ENCODE peak calls at places on chromosomes 2 and 18, in nine cellular contexts. One of them, this sample, is unnamed.

GRCh38 chr18:64127172-64127571 is 21.7 kb downstream of the LINC00305 start:
- DNase-seq in psoas muscle: no peak
- DNase-seq in GM23338: no peak
- DNase-seq in heart left ventricle: no peak
- DNase-seq in uterus: no peak
- DNase-seq in upper lobe of right lung: no peak
- DNase-seq in K562: no peak
- DNase-seq in heart right ventricle: no peak
- DNase-seq in fibroblast of lung: no peak
- DNase-seq in this sample: no peak

GRCh38 chr18:69778680-69779079 is 169.0 kb downstream of the CD226 start:
- DNase-seq in psoas muscle: no peak
- DNase-seq in GM23338: no peak
- DNase-seq in heart left ventricle: no peak
- DNase-seq in uterus: no peak
- DNase-seq in upper lobe of right lung: no peak
- DNase-seq in K562: no peak
- DNase-seq in heart right ventricle: no peak
- DNase-seq in fibroblast of lung: no peak
- DNase-seq in this sample: no peak

GRCh38 chr2:73265298-73266060 is 18.8 kb downstream of the FBXO41 start:
- DNase-seq in psoas muscle: no peak
- DNase-seq in GM23338: no peak
- DNase-seq in heart left ventricle: no peak
- DNase-seq in uterus: no peak
- DNase-seq in upper lobe of right lung: peak; percentile 35
- DNase-seq in K562: no peak
- DNase-seq in heart right ventricle: no peak
- DNase-seq in fibroblast of lung: no peak
- DNase-seq in this sample: no peak

GRCh38 chr18:57475408-57475807 is 40.2 kb downstream of the ONECUT2 start:
- DNase-seq in psoas muscle: no peak
- DNase-seq in GM23338: no peak
- DNase-seq in heart left ventricle: no peak
- DNase-seq in uterus: no peak
- DNase-seq in upper lobe of right lung: no peak
- DNase-seq in K562: no peak
- DNase-seq in heart right ventricle: no peak
- DNase-seq in fibroblast of lung: no peak
- DNase-seq in this sample: no peak

GRCh38 chr2:232504438-232504837 is 15.8 kb upstream of the PRSS56 start:
- DNase-seq in psoas muscle: no peak
- DNase-seq in GM23338: peak; percentile 62
- DNase-seq in heart left ventricle: no peak
- DNase-seq in uterus: no peak
- DNase-seq in upper lobe of right lung: no peak
- DNase-seq in K562: no peak
- DNase-seq in heart right ventricle: no peak
- DNase-seq in fibroblast of lung: no peak
- DNase-seq in this sample: no peak

GRCh38 chr2:127985735-127986134 is 42.1 kb downstream of the SAP130 start:
- DNase-seq in psoas muscle: no peak
- DNase-seq in GM23338: no peak
- DNase-seq in heart left ventricle: peak; percentile 15
- DNase-seq in uterus: no peak
- DNase-seq in upper lobe of right lung: no peak
- DNase-seq in K562: no peak
- DNase-seq in heart right ventricle: peak; percentile 13
- DNase-seq in fibroblast of lung: no peak
- DNase-seq in this sample: no peak

GRCh38 chr2:234496442-234496834 is 443 bp downstream of the ARL4C start:
- DNase-seq in psoas muscle: no peak
- DNase-seq in GM23338: no peak
- DNase-seq in heart left ventricle: no peak
- DNase-seq in uterus: peak; percentile 20
- DNase-seq in upper lobe of right lung: no peak
- DNase-seq in K562: no peak
- DNase-seq in heart right ventricle: no peak
- DNase-seq in fibroblast of lung: peak; percentile 54
- DNase-seq in this sample: no peak

GRCh38 chr2:229474125-229474524 is 203.0 kb upstream of the PID1 start:
- DNase-seq in psoas muscle: no peak
- DNase-seq in GM23338: peak; percentile 47
- DNase-seq in heart left ventricle: no peak
- DNase-seq in uterus: no peak
- DNase-seq in upper lobe of right lung: no peak
- DNase-seq in K562: no peak
- DNase-seq in heart right ventricle: no peak
- DNase-seq in fibroblast of lung: no peak
- DNase-seq in this sample: no peak

GRCh38 chr2:109736177-109736827 is 57.8 kb upstream of the RGPD5 start:
- DNase-seq in psoas muscle: no peak
- DNase-seq in GM23338: peak; percentile 53
- DNase-seq in heart left ventricle: peak; percentile 39
- DNase-seq in uterus: peak; percentile 61
- DNase-seq in upper lobe of right lung: peak; percentile 56
- DNase-seq in K562: peak; percentile 43
- DNase-seq in heart right ventricle: peak; percentile 58
- DNase-seq in fibroblast of lung: peak; percentile 53
- DNase-seq in this sample: peak; percentile 23

GRCh38 chr18:10524507-10525425 is 1.1 kb upstream of the NAPG start:
- DNase-seq in psoas muscle: no peak
- DNase-seq in GM23338: no peak
- DNase-seq in heart left ventricle: no peak
- DNase-seq in uterus: peak; percentile 42
- DNase-seq in upper lobe of right lung: no peak
- DNase-seq in K562: no peak
- DNase-seq in heart right ventricle: no peak
- DNase-seq in fibroblast of lung: peak; percentile 81
- DNase-seq in this sample: no peak

GRCh38 chr2:96099861-96100798 is 16.2 kb downstream of the ADRA2B start:
- DNase-seq in psoas muscle: no peak
- DNase-seq in GM23338: peak; percentile 41
- DNase-seq in heart left ventricle: peak; percentile 3
- DNase-seq in uterus: peak; percentile 8
- DNase-seq in upper lobe of right lung: peak; percentile 61
- DNase-seq in K562: no peak
- DNase-seq in heart right ventricle: peak; percentile 3
- DNase-seq in fibroblast of lung: no peak
- DNase-seq in this sample: no peak

GRCh38 chr2:21993002-21993401 is 869.2 kb downstream of the TDRD15 start:
- DNase-seq in psoas muscle: no peak
- DNase-seq in GM23338: no peak
- DNase-seq in heart left ventricle: no peak
- DNase-seq in uterus: no peak
- DNase-seq in upper lobe of right lung: no peak
- DNase-seq in K562: no peak
- DNase-seq in heart right ventricle: no peak
- DNase-seq in fibroblast of lung: no peak
- DNase-seq in this sample: no peak

GRCh38 chr2:226760412-226761194 is 39.0 kb downstream of the IRS1 start:
- DNase-seq in psoas muscle: no peak
- DNase-seq in GM23338: no peak
- DNase-seq in heart left ventricle: no peak
- DNase-seq in uterus: no peak
- DNase-seq in upper lobe of right lung: no peak
- DNase-seq in K562: no peak
- DNase-seq in heart right ventricle: no peak
- DNase-seq in fibroblast of lung: peak; percentile 94
- DNase-seq in this sample: peak; percentile 42

GRCh38 chr2:212912445-212913103 is 238.8 kb downstream of the IKZF2 start:
- DNase-seq in psoas muscle: no peak
- DNase-seq in GM23338: no peak
- DNase-seq in heart left ventricle: no peak
- DNase-seq in uterus: no peak
- DNase-seq in upper lobe of right lung: no peak
- DNase-seq in K562: no peak
- DNase-seq in heart right ventricle: no peak
- DNase-seq in fibroblast of lung: peak; percentile 63
- DNase-seq in this sample: peak; percentile 45

GRCh38 chr2:242085941-242086621 is 216.6 kb downstream of the RTP5 start:
- DNase-seq in psoas muscle: no peak
- DNase-seq in GM23338: no peak
- DNase-seq in heart left ventricle: peak; percentile 50
- DNase-seq in uterus: no peak
- DNase-seq in upper lobe of right lung: peak; percentile 72
- DNase-seq in K562: peak; percentile 4
- DNase-seq in heart right ventricle: peak; percentile 48
- DNase-seq in fibroblast of lung: no peak
- DNase-seq in this sample: no peak

GRCh38 chr2:84257871-84258270 is 201.2 kb downstream of the SUCLG1 start:
- DNase-seq in psoas muscle: no peak
- DNase-seq in GM23338: peak; percentile 41
- DNase-seq in heart left ventricle: no peak
- DNase-seq in uterus: no peak
- DNase-seq in upper lobe of right lung: no peak
- DNase-seq in K562: no peak
- DNase-seq in heart right ventricle: no peak
- DNase-seq in fibroblast of lung: no peak
- DNase-seq in this sample: no peak

GRCh38 chr18:74396252-74397204 is 60.6 kb downstream of the DIPK1C start:
- DNase-seq in psoas muscle: no peak
- DNase-seq in GM23338: no peak
- DNase-seq in heart left ventricle: no peak
- DNase-seq in uterus: no peak
- DNase-seq in upper lobe of right lung: no peak
- DNase-seq in K562: no peak
- DNase-seq in heart right ventricle: no peak
- DNase-seq in fibroblast of lung: no peak
- DNase-seq in this sample: no peak

GRCh38 chr2:85878719-85879390 is 9.9 kb downstream of the ST3GAL5 start:
- DNase-seq in psoas muscle: no peak
- DNase-seq in GM23338: no peak
- DNase-seq in heart left ventricle: no peak
- DNase-seq in uterus: no peak
- DNase-seq in upper lobe of right lung: no peak
- DNase-seq in K562: no peak
- DNase-seq in heart right ventricle: no peak
- DNase-seq in fibroblast of lung: peak; percentile 90
- DNase-seq in this sample: no peak

GRCh38 chr18:32974421-32975165 is 201.8 kb upstream of the KLHL14 start:
- DNase-seq in psoas muscle: no peak
- DNase-seq in GM23338: peak; percentile 3
- DNase-seq in heart left ventricle: no peak
- DNase-seq in uterus: no peak
- DNase-seq in upper lobe of right lung: no peak
- DNase-seq in K562: no peak
- DNase-seq in heart right ventricle: no peak
- DNase-seq in fibroblast of lung: peak; percentile 35
- DNase-seq in this sample: no peak
- H3K4me3 ChIP-seq in psoas muscle: no peak overlapping the region
- H3K4me3 ChIP-seq in GM23338: no peak overlapping the region
- H3K4me3 ChIP-seq in heart left ventricle: no peak overlapping the region
- H3K4me3 ChIP-seq in uterus: no peak overlapping the region
- H3K4me3 ChIP-seq in upper lobe of right lung: no peak overlapping the region
- H3K4me3 ChIP-seq in K562: no peak overlapping the region
- H3K4me3 ChIP-seq in heart right ventricle: no peak overlapping the region
- H3K4me3 ChIP-seq in fibroblast of lung: no peak overlapping the region
- H3K4me3 ChIP-seq in this sample: no peak overlapping the region

GRCh38 chr2:133262888-133263287 is 305.4 kb downstream of the NCKAP5 start:
- DNase-seq in psoas muscle: no peak
- DNase-seq in GM23338: peak; percentile 20
- DNase-seq in heart left ventricle: no peak
- DNase-seq in uterus: no peak
- DNase-seq in upper lobe of right lung: no peak
- DNase-seq in K562: no peak
- DNase-seq in heart right ventricle: no peak
- DNase-seq in fibroblast of lung: no peak
- DNase-seq in this sample: no peak

GRCh38 chr2:133264951-133265949 is 303.0 kb downstream of the NCKAP5 start:
- DNase-seq in psoas muscle: peak; percentile 50
- DNase-seq in GM23338: peak; percentile 54
- DNase-seq in heart left ventricle: peak; percentile 48
- DNase-seq in uterus: no peak
- DNase-seq in upper lobe of right lung: peak; percentile 73
- DNase-seq in K562: no peak
- DNase-seq in heart right ventricle: peak; percentile 28
- DNase-seq in fibroblast of lung: peak; percentile 23
- DNase-seq in this sample: no peak

GRCh38 chr2:133266926-133267590 is 301.2 kb downstream of the NCKAP5 start:
- DNase-seq in psoas muscle: no peak
- DNase-seq in GM23338: peak; percentile 51
- DNase-seq in heart left ventricle: no peak
- DNase-seq in uterus: no peak
- DNase-seq in upper lobe of right lung: no peak
- DNase-seq in K562: no peak
- DNase-seq in heart right ventricle: no peak
- DNase-seq in fibroblast of lung: no peak
- DNase-seq in this sample: no peak

GRCh38 chr2:133270550-133270949 is 297.7 kb downstream of the NCKAP5 start:
- DNase-seq in psoas muscle: no peak
- DNase-seq in GM23338: no peak
- DNase-seq in heart left ventricle: no peak
- DNase-seq in uterus: no peak
- DNase-seq in upper lobe of right lung: no peak
- DNase-seq in K562: peak; percentile 7
- DNase-seq in heart right ventricle: no peak
- DNase-seq in fibroblast of lung: no peak
- DNase-seq in this sample: no peak

GRCh38 chr2:133266075-133266925 is 302.0 kb downstream of the NCKAP5 start:
- DNase-seq in psoas muscle: no peak
- DNase-seq in GM23338: peak; percentile 86
- DNase-seq in heart left ventricle: no peak
- DNase-seq in uterus: no peak
- DNase-seq in upper lobe of right lung: no peak
- DNase-seq in K562: no peak
- DNase-seq in heart right ventricle: no peak
- DNase-seq in fibroblast of lung: peak; percentile 49
- DNase-seq in this sample: no peak
- TF ChIP-seq CTCF in psoas muscle: no peak
- TF ChIP-seq CTCF in GM23338: peak; percentile 57
- TF ChIP-seq CTCF in heart left ventricle: no peak
- TF ChIP-seq CTCF in uterus: no peak
- TF ChIP-seq CTCF in upper lobe of right lung: peak; percentile 5
- TF ChIP-seq CTCF in K562: no peak
- TF ChIP-seq CTCF in heart right ventricle: peak; percentile 9
- TF ChIP-seq CTCF in fibroblast of lung: peak; percentile 41
- TF ChIP-seq CTCF in this sample: peak; percentile 34

GRCh38 chr2:177258059-177258458 is 6.5 kb downstream of the NFE2L2 start:
- DNase-seq in psoas muscle: no peak
- DNase-seq in GM23338: no peak
- DNase-seq in heart left ventricle: no peak
- DNase-seq in uterus: no peak
- DNase-seq in upper lobe of right lung: no peak
- DNase-seq in K562: no peak
- DNase-seq in heart right ventricle: no peak
- DNase-seq in fibroblast of lung: no peak
- DNase-seq in this sample: no peak
- H3K36me3 ChIP-seq in psoas muscle: no peaks in the 10 kb centered on the region
- H3K36me3 ChIP-seq in GM23338: peaks cover 6% of the 10 kb centered on the region
- H3K36me3 ChIP-seq in heart left ventricle: no peaks in the 10 kb centered on the region
- H3K36me3 ChIP-seq in uterus: no peaks in the 10 kb centered on the region
- H3K36me3 ChIP-seq in upper lobe of right lung: no peaks in the 10 kb centered on the region
- H3K36me3 ChIP-seq in K562: peaks cover 67% of the 10 kb centered on the region
- H3K36me3 ChIP-seq in heart right ventricle: no peaks in the 10 kb centered on the region
- H3K36me3 ChIP-seq in fibroblast of lung: no peaks in the 10 kb centered on the region
- H3K36me3 ChIP-seq in this sample: no peaks in the 10 kb centered on the region

DNA sequence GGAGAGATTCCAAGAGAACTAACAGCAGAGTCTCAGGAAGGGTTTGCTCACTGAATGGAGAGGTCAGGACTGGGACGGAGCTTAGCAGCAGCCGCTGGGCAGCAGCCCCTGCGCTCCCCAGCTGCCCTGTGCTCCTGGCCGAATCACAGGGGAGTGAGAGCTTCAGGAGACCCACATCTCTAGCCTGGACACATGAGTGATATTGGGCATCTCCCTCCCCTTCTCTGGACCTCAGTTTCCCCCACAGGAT is 511 bp downstream of the MATN3 start:
- DNase-seq in psoas muscle: no peak
- DNase-seq in GM23338: peak; percentile 23
- DNase-seq in heart left ventricle: no peak
- DNase-seq in uterus: no peak
- DNase-seq in upper lobe of right lung: no peak
- DNase-seq in K562: no peak
- DNase-seq in heart right ventricle: no peak
- DNase-seq in fibroblast of lung: no peak
- DNase-seq in this sample: no peak
- H3K4me3 ChIP-seq in psoas muscle: peak overlapping the region; percentile 64
- H3K4me3 ChIP-seq in GM23338: peak overlapping the region; percentile 58
- H3K4me3 ChIP-seq in heart left ventricle: peak overlapping the region; percentile 54
- H3K4me3 ChIP-seq in uterus: peak overlapping the region; percentile 44
- H3K4me3 ChIP-seq in upper lobe of right lung: peak overlapping the region; percentile 52
- H3K4me3 ChIP-seq in K562: no peak overlapping the region
- H3K4me3 ChIP-seq in heart right ventricle: peak overlapping the region; percentile 64
- H3K4me3 ChIP-seq in fibroblast of lung: peak overlapping the region; percentile 19
- H3K4me3 ChIP-seq in this sample: peak overlapping the region; percentile 50

This sample was measured in BJ.